ENCODE peak calls at places on chromosomes 5 and 9, in five cellular contexts. One of them, this sample, is unnamed.

GRCh38 chr5:157369507-157369906 is 90.5 kb upstream of the NIPAL4 start:
- DNase-seq in A549: no peak
- DNase-seq in left ventricle myocardium inferior: no peak
- DNase-seq in kidney: no peak
- DNase-seq in OCI-M1: no peak
- DNase-seq in this sample: no peak

GRCh38 chr5:133865113-133865512 is 103.3 kb downstream of the C5orf15 start:
- DNase-seq in OCI-M1: no peak
- DNase-seq in A549: no peak
- DNase-seq in kidney: no peak
- DNase-seq in left ventricle myocardium inferior: no peak
- DNase-seq in this sample: no peak

GRCh38 chr5:129367883-129368282 is 92.2 kb upstream of the ADAMTS19 start:
- DNase-seq in OCI-M1: peak; percentile 79
- DNase-seq in kidney: no peak
- DNase-seq in A549: no peak
- DNase-seq in left ventricle myocardium inferior: no peak
- DNase-seq in this sample: peak; percentile 12

GRCh38 chr5:136079195-136079985 is 50.6 kb downstream of the TGFBI start:
- DNase-seq in A549: no peak
- DNase-seq in OCI-M1: peak; percentile 22
- DNase-seq in kidney: no peak
- DNase-seq in left ventricle myocardium inferior: no peak
- DNase-seq in this sample: no peak

GRCh38 chr5:65157906-65158603 is 323.7 kb downstream of the ADAMTS6 start:
- DNase-seq in A549: peak; percentile 12
- DNase-seq in kidney: no peak
- DNase-seq in OCI-M1: no peak
- DNase-seq in left ventricle myocardium inferior: no peak
- DNase-seq in this sample: no peak

GRCh38 chr5:149605354-149605997 is 24.2 kb downstream of the ARHGEF37 start:
- DNase-seq in A549: no peak
- DNase-seq in left ventricle myocardium inferior: no peak
- DNase-seq in OCI-M1: no peak
- DNase-seq in kidney: no peak
- DNase-seq in this sample: no peak

GRCh38 chr9:121059998-121060636 is 10.0 kb upstream of the C5 start:
- DNase-seq in left ventricle myocardium inferior: no peak
- DNase-seq in A549: peak; percentile 81
- DNase-seq in kidney: no peak
- DNase-seq in OCI-M1: peak; percentile 73
- DNase-seq in this sample: peak; percentile 66

GRCh38 chr5:99141534-99142135 is 212.8 kb upstream of the CHD1 start:
- DNase-seq in OCI-M1: no peak
- DNase-seq in kidney: no peak
- DNase-seq in A549: peak; percentile 16
- DNase-seq in left ventricle myocardium inferior: no peak
- DNase-seq in this sample: no peak

GRCh38 chr9:99822596-99823391 is 1.1 kb downstream of the NR4A3 start:
- DNase-seq in left ventricle myocardium inferior: peak; percentile 32
- DNase-seq in kidney: peak; percentile 79
- DNase-seq in A549: peak; percentile 62
- DNase-seq in OCI-M1: peak; percentile 73
- DNase-seq in this sample: peak; percentile 65

GRCh38 chr5:103473725-103474124 is 88.9 kb downstream of the NUDT12 start:
- DNase-seq in kidney: no peak
- DNase-seq in OCI-M1: no peak
- DNase-seq in left ventricle myocardium inferior: no peak
- DNase-seq in A549: no peak
- DNase-seq in this sample: no peak